ENCODE peak calls at places on chromosomes 4 and X, in nine cellular contexts. One of them, this sample, is unnamed.
A peak's percentile ranks its signal among the peaks of the same experiment; 100 is the strongest.

GRCh38 chr4:153234923-153235322 is 30.7 kb downstream of the TRIM2 start:
- DNase-seq in AG04449: no peak
- DNase-seq in astrocyte: peak; percentile 78
- DNase-seq in coronary artery: no peak
- DNase-seq in cardiac muscle cell: no peak
- DNase-seq in AG04450: no peak
- DNase-seq in retinal pigment epithelial cell: no peak
- DNase-seq in Panc1: no peak
- DNase-seq in lower leg skin: no peak
- DNase-seq in this sample: peak; percentile 53

GRCh38 chr4:121706595-121707021 is 9.8 kb upstream of the ANXA5 start:
- DNase-seq in AG04449: no peak
- DNase-seq in astrocyte: peak; percentile 95
- DNase-seq in coronary artery: no peak
- DNase-seq in cardiac muscle cell: no peak
- DNase-seq in AG04450: no peak
- DNase-seq in retinal pigment epithelial cell: no peak
- DNase-seq in Panc1: no peak
- DNase-seq in lower leg skin: no peak
- DNase-seq in this sample: peak; percentile 57

GRCh38 chr4:84680956-84681355 is 98.0 kb downstream of the CDS1 start:
- DNase-seq in AG04449: no peak
- DNase-seq in astrocyte: no peak
- DNase-seq in coronary artery: no peak
- DNase-seq in cardiac muscle cell: no peak
- DNase-seq in AG04450: no peak
- DNase-seq in retinal pigment epithelial cell: no peak
- DNase-seq in Panc1: no peak
- DNase-seq in lower leg skin: no peak
- DNase-seq in this sample: no peak

GRCh38 chrX:16087081-16087480 is 36.3 kb upstream of the GRPR start:
- DNase-seq in AG04449: no peak
- DNase-seq in astrocyte: no peak
- DNase-seq in coronary artery: no peak
- DNase-seq in cardiac muscle cell: no peak
- DNase-seq in AG04450: no peak
- DNase-seq in retinal pigment epithelial cell: peak; percentile 24
- DNase-seq in Panc1: no peak
- DNase-seq in lower leg skin: no peak
- DNase-seq in this sample: peak; percentile 1

GRCh38 chrX:107818900-107819521 is 6.7 kb upstream of the MID2 start:
- DNase-seq in AG04449: no peak
- DNase-seq in astrocyte: no peak
- DNase-seq in coronary artery: no peak
- DNase-seq in cardiac muscle cell: no peak
- DNase-seq in AG04450: no peak
- DNase-seq in retinal pigment epithelial cell: no peak
- DNase-seq in Panc1: no peak
- DNase-seq in lower leg skin: no peak
- DNase-seq in this sample: no peak

GRCh38 chr4:122047706-122048425 is 96.0 kb upstream of the TRPC3 start:
- DNase-seq in AG04449: no peak
- DNase-seq in astrocyte: no peak
- DNase-seq in coronary artery: no peak
- DNase-seq in cardiac muscle cell: no peak
- DNase-seq in AG04450: no peak
- DNase-seq in retinal pigment epithelial cell: no peak
- DNase-seq in Panc1: no peak
- DNase-seq in lower leg skin: no peak
- DNase-seq in this sample: no peak

GRCh38 chr4:10655968-10656367 is 28.6 kb downstream of the CLNK start:
- DNase-seq in AG04449: no peak
- DNase-seq in astrocyte: peak; percentile 75
- DNase-seq in coronary artery: no peak
- DNase-seq in cardiac muscle cell: no peak
- DNase-seq in AG04450: peak; percentile 29
- DNase-seq in retinal pigment epithelial cell: peak; percentile 35
- DNase-seq in Panc1: peak; percentile 13
- DNase-seq in lower leg skin: no peak
- DNase-seq in this sample: peak; percentile 81

GRCh38 chrX:9285342-9285771 is 179.5 kb upstream of the TBL1X start:
- DNase-seq in AG04449: no peak
- DNase-seq in astrocyte: no peak
- DNase-seq in coronary artery: no peak
- DNase-seq in cardiac muscle cell: no peak
- DNase-seq in AG04450: no peak
- DNase-seq in retinal pigment epithelial cell: no peak
- DNase-seq in Panc1: no peak
- DNase-seq in lower leg skin: no peak
- DNase-seq in this sample: peak; percentile 1

GRCh38 chr4:138003248-138003647 is 238.9 kb downstream of the SLC7A11 start:
- DNase-seq in AG04449: no peak
- DNase-seq in astrocyte: peak; percentile 56
- DNase-seq in coronary artery: no peak
- DNase-seq in cardiac muscle cell: no peak
- DNase-seq in AG04450: no peak
- DNase-seq in retinal pigment epithelial cell: no peak
- DNase-seq in Panc1: no peak
- DNase-seq in lower leg skin: no peak
- DNase-seq in this sample: peak; percentile 32

GRCh38 chrX:12978205-12979010 is 3.5 kb downstream of the TMSB4X start:
- DNase-seq in AG04449: peak; percentile 75
- DNase-seq in astrocyte: peak; percentile 78
- DNase-seq in coronary artery: no peak
- DNase-seq in cardiac muscle cell: no peak
- DNase-seq in AG04450: peak; percentile 79
- DNase-seq in retinal pigment epithelial cell: peak; percentile 58
- DNase-seq in Panc1: no peak
- DNase-seq in lower leg skin: peak; percentile 90
- DNase-seq in this sample: peak; percentile 91

DNA sequence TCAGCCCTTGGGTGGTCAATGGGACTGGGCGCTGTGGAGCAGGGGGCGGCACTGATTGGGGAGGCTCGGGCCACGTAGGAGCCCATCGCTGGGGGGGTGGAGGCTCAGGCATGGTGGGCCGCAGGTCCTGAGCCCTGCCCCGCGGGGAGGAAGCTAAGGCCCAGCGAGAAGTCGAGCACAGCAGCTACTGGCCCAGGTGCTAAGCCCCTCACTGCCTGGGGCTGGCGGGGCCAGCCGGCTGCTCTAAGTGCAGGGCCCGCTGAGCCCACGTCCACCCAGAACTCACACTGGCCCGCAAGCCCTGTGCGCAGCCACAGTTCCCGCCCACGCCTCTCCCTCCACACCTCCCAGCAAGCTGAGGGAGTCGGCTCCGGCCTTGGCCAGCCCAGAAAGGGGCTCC is 66.4 kb downstream of the ZNF141 start:
- DNase-seq in AG04449: no peak
- DNase-seq in astrocyte: no peak
- DNase-seq in coronary artery: no peak
- DNase-seq in cardiac muscle cell: no peak
- DNase-seq in AG04450: no peak
- DNase-seq in retinal pigment epithelial cell: no peak
- DNase-seq in Panc1: no peak
- DNase-seq in lower leg skin: no peak
- DNase-seq in this sample: no peak
- TF ChIP-seq CTCF in AG04449: no peak
- TF ChIP-seq CTCF in astrocyte: no peak
- TF ChIP-seq CTCF in coronary artery: no peak
- TF ChIP-seq CTCF in cardiac muscle cell: no peak
- TF ChIP-seq CTCF in AG04450: no peak
- TF ChIP-seq CTCF in retinal pigment epithelial cell: no peak
- TF ChIP-seq CTCF in Panc1: no peak
- TF ChIP-seq CTCF in lower leg skin: no peak
- TF ChIP-seq CTCF in this sample: no peak

GRCh38 chr4:183342541-183343533 is 20.6 kb upstream of the CLDN24 start:
- DNase-seq in AG04449: no peak
- DNase-seq in astrocyte: no peak
- DNase-seq in coronary artery: peak; percentile 65
- DNase-seq in cardiac muscle cell: no peak
- DNase-seq in AG04450: no peak
- DNase-seq in retinal pigment epithelial cell: no peak
- DNase-seq in Panc1: no peak
- DNase-seq in lower leg skin: peak; percentile 83
- DNase-seq in this sample: no peak
- H3K4me3 ChIP-seq in AG04449: no peak overlapping the region
- H3K4me3 ChIP-seq in astrocyte: no peak overlapping the region
- H3K4me3 ChIP-seq in coronary artery: no peak overlapping the region
- H3K4me3 ChIP-seq in cardiac muscle cell: no peak overlapping the region
- H3K4me3 ChIP-seq in AG04450: no peak overlapping the region
- H3K4me3 ChIP-seq in retinal pigment epithelial cell: peak overlapping the region; percentile 6
- H3K4me3 ChIP-seq in Panc1: no peak overlapping the region
- H3K4me3 ChIP-seq in lower leg skin: no peak overlapping the region
- H3K4me3 ChIP-seq in this sample: no peak overlapping the region

DNA sequence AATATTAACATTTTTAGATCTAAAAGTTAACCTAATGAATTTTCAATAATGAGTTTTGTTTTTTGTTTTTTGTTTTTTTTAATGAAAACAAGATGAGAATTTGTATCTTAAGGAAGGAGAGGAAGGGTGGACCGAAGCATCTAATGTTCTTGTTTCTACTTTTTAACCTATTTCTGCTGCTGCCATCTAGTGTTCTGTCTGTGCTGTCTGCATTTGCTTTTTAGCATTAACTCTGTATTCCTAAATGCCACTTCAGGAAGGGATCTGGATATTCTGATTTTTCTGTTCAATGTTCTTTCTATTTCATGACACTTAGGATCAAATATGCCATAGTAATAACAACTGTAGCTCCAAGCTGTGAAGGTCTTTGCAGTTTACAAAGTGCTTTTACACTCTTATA is 161.7 kb downstream of the BRWD3 start:
- DNase-seq in AG04449: no peak
- DNase-seq in astrocyte: no peak
- DNase-seq in coronary artery: no peak
- DNase-seq in cardiac muscle cell: peak; percentile 21
- DNase-seq in AG04450: no peak
- DNase-seq in retinal pigment epithelial cell: no peak
- DNase-seq in Panc1: no peak
- DNase-seq in lower leg skin: no peak
- DNase-seq in this sample: peak; percentile 27
- TF ChIP-seq CTCF in AG04449: peak; percentile 14
- TF ChIP-seq CTCF in astrocyte: peak; percentile 32
- TF ChIP-seq CTCF in coronary artery: no peak
- TF ChIP-seq CTCF in cardiac muscle cell: peak; percentile 44
- TF ChIP-seq CTCF in AG04450: peak; percentile 45
- TF ChIP-seq CTCF in retinal pigment epithelial cell: peak; percentile 50
- TF ChIP-seq CTCF in Panc1: peak; percentile 58
- TF ChIP-seq CTCF in lower leg skin: no peak
- TF ChIP-seq CTCF in this sample: peak; percentile 40

GRCh38 chr4:3484057-3484973 is 21.2 kb downstream of the DOK7 start:
- DNase-seq in AG04449: no peak
- DNase-seq in astrocyte: no peak
- DNase-seq in coronary artery: peak; percentile 88
- DNase-seq in cardiac muscle cell: no peak
- DNase-seq in AG04450: no peak
- DNase-seq in retinal pigment epithelial cell: no peak
- DNase-seq in Panc1: no peak
- DNase-seq in lower leg skin: no peak
- DNase-seq in this sample: no peak
- H3K4me3 ChIP-seq in AG04449: no peak overlapping the region
- H3K4me3 ChIP-seq in astrocyte: no peak overlapping the region
- H3K4me3 ChIP-seq in coronary artery: peak overlapping the region; percentile 27
- H3K4me3 ChIP-seq in cardiac muscle cell: no peak overlapping the region
- H3K4me3 ChIP-seq in AG04450: no peak overlapping the region
- H3K4me3 ChIP-seq in retinal pigment epithelial cell: no peak overlapping the region
- H3K4me3 ChIP-seq in Panc1: no peak overlapping the region
- H3K4me3 ChIP-seq in lower leg skin: no peak overlapping the region
- H3K4me3 ChIP-seq in this sample: no peak overlapping the region

DNA sequence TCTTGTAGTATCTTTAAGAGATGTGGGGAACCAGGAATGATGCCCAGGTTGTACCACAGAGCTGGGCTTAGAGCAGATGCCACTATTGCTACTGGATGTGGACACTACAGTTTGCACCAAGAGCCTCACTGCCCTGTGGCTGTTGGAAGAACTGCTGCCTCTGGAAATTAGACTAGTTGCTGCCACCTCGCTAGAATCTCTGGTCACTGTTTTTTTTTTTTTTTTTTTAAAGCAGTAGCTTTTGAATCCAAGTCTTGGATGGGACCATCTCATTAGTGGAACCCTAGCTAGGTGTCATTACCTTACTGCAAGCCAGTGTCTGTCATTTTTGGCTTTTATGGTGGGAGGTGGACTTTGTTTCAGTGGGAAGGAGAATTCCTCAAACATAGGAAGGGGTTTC is 105.5 kb downstream of the ARHGAP10 start:
- DNase-seq in AG04449: no peak
- DNase-seq in astrocyte: no peak
- DNase-seq in coronary artery: no peak
- DNase-seq in cardiac muscle cell: no peak
- DNase-seq in AG04450: no peak
- DNase-seq in retinal pigment epithelial cell: no peak
- DNase-seq in Panc1: no peak
- DNase-seq in lower leg skin: no peak
- DNase-seq in this sample: no peak
- TF ChIP-seq CTCF in AG04449: no peak
- TF ChIP-seq CTCF in astrocyte: no peak
- TF ChIP-seq CTCF in coronary artery: no peak
- TF ChIP-seq CTCF in cardiac muscle cell: no peak
- TF ChIP-seq CTCF in AG04450: peak; percentile 18
- TF ChIP-seq CTCF in retinal pigment epithelial cell: peak; percentile 15
- TF ChIP-seq CTCF in Panc1: no peak
- TF ChIP-seq CTCF in lower leg skin: no peak
- TF ChIP-seq CTCF in this sample: peak; percentile 35

DNA sequence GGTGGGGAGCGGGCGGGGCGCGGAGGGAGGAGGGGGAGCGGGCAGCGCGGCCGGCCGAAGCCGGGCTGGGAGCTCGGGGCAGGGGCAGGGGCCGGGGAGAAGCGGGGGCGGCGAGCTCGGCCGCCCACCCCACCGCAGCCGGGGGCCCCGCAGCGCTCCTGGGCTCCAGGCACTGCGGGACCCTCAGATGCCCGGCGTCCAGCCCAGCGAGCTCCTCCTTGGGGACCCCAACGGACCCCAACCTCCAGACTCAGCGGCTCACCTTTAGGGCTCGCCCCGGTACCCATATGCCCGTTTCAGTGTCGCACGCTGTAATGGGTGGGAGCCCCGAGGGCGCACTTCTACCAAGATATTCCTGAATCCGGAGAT is 357 bp upstream of the ADGRG2 start:
- DNase-seq in AG04449: no peak
- DNase-seq in astrocyte: no peak
- DNase-seq in coronary artery: no peak
- DNase-seq in cardiac muscle cell: peak; percentile 2
- DNase-seq in AG04450: no peak
- DNase-seq in retinal pigment epithelial cell: no peak
- DNase-seq in Panc1: no peak
- DNase-seq in lower leg skin: no peak
- DNase-seq in this sample: no peak
- H3K4me3 ChIP-seq in AG04449: no peak overlapping the region
- H3K4me3 ChIP-seq in astrocyte: no peak overlapping the region
- H3K4me3 ChIP-seq in coronary artery: peak overlapping the region; percentile 72
- H3K4me3 ChIP-seq in cardiac muscle cell: peak overlapping the region; percentile 43
- H3K4me3 ChIP-seq in AG04450: no peak overlapping the region
- H3K4me3 ChIP-seq in retinal pigment epithelial cell: no peak overlapping the region
- H3K4me3 ChIP-seq in Panc1: peak overlapping the region; percentile 9
- H3K4me3 ChIP-seq in lower leg skin: no peak overlapping the region
- H3K4me3 ChIP-seq in this sample: no peak overlapping the region